ENCODE peak calls at places on chromosome 10, in six cellular contexts. One of them, this sample, is unnamed.

GRCh38 chr10:120700421-120700820 is 150.7 kb upstream of the WDR11 start:
- DNase-seq in stimulated activated naive B cell treated with anti-CD40 and anti-IgM and Interleukin-4, amounts not matched to agents 10 μg/mL and 1 μg/mL and 100 μg/mL, for 72 hours: no peak
- DNase-seq in H9: no peak
- DNase-seq in RKO: no peak
- DNase-seq in GM12891: no peak
- DNase-seq in GM19239: no peak
- DNase-seq in this sample: no peak

GRCh38 chr10:124743188-124744046 is 761 bp downstream of the FAM53B start:
- DNase-seq in stimulated activated naive B cell treated with anti-CD40 and anti-IgM and Interleukin-4, amounts not matched to agents 10 μg/mL and 1 μg/mL and 100 μg/mL, for 72 hours: no peak
- DNase-seq in H9: no peak
- DNase-seq in RKO: peak
- DNase-seq in GM12891: no peak
- DNase-seq in GM19239: no peak
- DNase-seq in this sample: no peak

GRCh38 chr10:70518695-70519094 is 40.1 kb downstream of the PALD1 start:
- DNase-seq in stimulated activated naive B cell treated with anti-CD40 and anti-IgM and Interleukin-4, amounts not matched to agents 10 μg/mL and 1 μg/mL and 100 μg/mL, for 72 hours: no peak
- DNase-seq in H9: no peak
- DNase-seq in RKO: peak
- DNase-seq in GM12891: no peak
- DNase-seq in GM19239: no peak
- DNase-seq in this sample: peak

GRCh38 chr10:33412261-33413092 is 78.0 kb upstream of the NRP1 start:
- DNase-seq in stimulated activated naive B cell treated with anti-CD40 and anti-IgM and Interleukin-4, amounts not matched to agents 10 μg/mL and 1 μg/mL and 100 μg/mL, for 72 hours: no peak
- DNase-seq in H9: no peak
- DNase-seq in RKO: peak
- DNase-seq in GM12891: no peak
- DNase-seq in GM19239: no peak
- DNase-seq in this sample: peak

GRCh38 chr10:88457680-88458079 is 125.4 kb downstream of the RNLS start:
- DNase-seq in stimulated activated naive B cell treated with anti-CD40 and anti-IgM and Interleukin-4, amounts not matched to agents 10 μg/mL and 1 μg/mL and 100 μg/mL, for 72 hours: no peak
- DNase-seq in H9: no peak
- DNase-seq in RKO: no peak
- DNase-seq in GM12891: no peak
- DNase-seq in GM19239: no peak
- DNase-seq in this sample: no peak

GRCh38 chr10:3538850-3539531 is 246.0 kb downstream of the KLF6 start:
- DNase-seq in stimulated activated naive B cell treated with anti-CD40 and anti-IgM and Interleukin-4, amounts not matched to agents 10 μg/mL and 1 μg/mL and 100 μg/mL, for 72 hours: no peak
- DNase-seq in H9: no peak
- DNase-seq in RKO: peak
- DNase-seq in GM12891: no peak
- DNase-seq in GM19239: no peak
- DNase-seq in this sample: peak

GRCh38 chr10:112785089-112785488 is 165.0 kb upstream of the TCF7L2 start:
- DNase-seq in stimulated activated naive B cell treated with anti-CD40 and anti-IgM and Interleukin-4, amounts not matched to agents 10 μg/mL and 1 μg/mL and 100 μg/mL, for 72 hours: no peak
- DNase-seq in H9: no peak
- DNase-seq in RKO: no peak
- DNase-seq in GM12891: no peak
- DNase-seq in GM19239: no peak
- DNase-seq in this sample: no peak

GRCh38 chr10:99421233-99421739 is 9.1 kb downstream of the GOT1 start:
- DNase-seq in stimulated activated naive B cell treated with anti-CD40 and anti-IgM and Interleukin-4, amounts not matched to agents 10 μg/mL and 1 μg/mL and 100 μg/mL, for 72 hours: no peak
- DNase-seq in H9: no peak
- DNase-seq in RKO: no peak
- DNase-seq in GM12891: no peak
- DNase-seq in GM19239: no peak
- DNase-seq in this sample: no peak

GRCh38 chr10:53403688-53404087 is 631.1 kb upstream of the MBL2 start:
- DNase-seq in stimulated activated naive B cell treated with anti-CD40 and anti-IgM and Interleukin-4, amounts not matched to agents 10 μg/mL and 1 μg/mL and 100 μg/mL, for 72 hours: no peak
- DNase-seq in H9: no peak
- DNase-seq in RKO: no peak
- DNase-seq in GM12891: no peak
- DNase-seq in GM19239: no peak
- DNase-seq in this sample: no peak

GRCh38 chr10:77943086-77943901 is 16.7 kb upstream of the DLG5 start:
- DNase-seq in stimulated activated naive B cell treated with anti-CD40 and anti-IgM and Interleukin-4, amounts not matched to agents 10 μg/mL and 1 μg/mL and 100 μg/mL, for 72 hours: no peak
- DNase-seq in H9: peak
- DNase-seq in RKO: peak
- DNase-seq in GM12891: no peak
- DNase-seq in GM19239: no peak
- DNase-seq in this sample: no peak

GRCh38 chr10:84838851-84839250 is 510.5 kb downstream of the CCSER2 start:
- DNase-seq in stimulated activated naive B cell treated with anti-CD40 and anti-IgM and Interleukin-4, amounts not matched to agents 10 μg/mL and 1 μg/mL and 100 μg/mL, for 72 hours: no peak
- DNase-seq in H9: no peak
- DNase-seq in RKO: no peak
- DNase-seq in GM12891: no peak
- DNase-seq in GM19239: no peak
- DNase-seq in this sample: no peak

GRCh38 chr10:119211625-119212441 is 4.5 kb downstream of the GRK5 start:
- DNase-seq in stimulated activated naive B cell treated with anti-CD40 and anti-IgM and Interleukin-4, amounts not matched to agents 10 μg/mL and 1 μg/mL and 100 μg/mL, for 72 hours: no peak
- DNase-seq in H9: no peak
- DNase-seq in RKO: no peak
- DNase-seq in GM12891: no peak
- DNase-seq in GM19239: no peak
- DNase-seq in this sample: no peak

GRCh38 chr10:21173964-21174669 is 277.0 kb upstream of the NEBL start:
- DNase-seq in stimulated activated naive B cell treated with anti-CD40 and anti-IgM and Interleukin-4, amounts not matched to agents 10 μg/mL and 1 μg/mL and 100 μg/mL, for 72 hours: no peak
- DNase-seq in H9: peak
- DNase-seq in RKO: no peak
- DNase-seq in GM12891: peak
- DNase-seq in GM19239: no peak
- DNase-seq in this sample: no peak

GRCh38 chr10:31947144-31947926 is 18.7 kb upstream of the ARHGAP12 start:
- DNase-seq in stimulated activated naive B cell treated with anti-CD40 and anti-IgM and Interleukin-4, amounts not matched to agents 10 μg/mL and 1 μg/mL and 100 μg/mL, for 72 hours: no peak
- DNase-seq in H9: no peak
- DNase-seq in RKO: peak
- DNase-seq in GM12891: no peak
- DNase-seq in GM19239: no peak
- DNase-seq in this sample: peak

GRCh38 chr10:59433720-59434428 is 71.5 kb upstream of the FAM13C start:
- DNase-seq in stimulated activated naive B cell treated with anti-CD40 and anti-IgM and Interleukin-4, amounts not matched to agents 10 μg/mL and 1 μg/mL and 100 μg/mL, for 72 hours: no peak
- DNase-seq in H9: no peak
- DNase-seq in RKO: no peak
- DNase-seq in GM12891: no peak
- DNase-seq in GM19239: no peak
- DNase-seq in this sample: no peak

GRCh38 chr10:51311232-51311631 is 236.9 kb downstream of the PRKG1 start:
- DNase-seq in stimulated activated naive B cell treated with anti-CD40 and anti-IgM and Interleukin-4, amounts not matched to agents 10 μg/mL and 1 μg/mL and 100 μg/mL, for 72 hours: no peak
- DNase-seq in H9: no peak
- DNase-seq in RKO: no peak
- DNase-seq in GM12891: no peak
- DNase-seq in GM19239: no peak
- DNase-seq in this sample: no peak

GRCh38 chr10:128498378-128498730 is 372.1 kb upstream of the MKI67 start:
- DNase-seq in stimulated activated naive B cell treated with anti-CD40 and anti-IgM and Interleukin-4, amounts not matched to agents 10 μg/mL and 1 μg/mL and 100 μg/mL, for 72 hours: no peak
- DNase-seq in H9: no peak
- DNase-seq in RKO: no peak
- DNase-seq in GM12891: no peak
- DNase-seq in GM19239: no peak
- DNase-seq in this sample: no peak

GRCh38 chr10:1211844-1212570 is 155.8 kb downstream of the WDR37 start:
- DNase-seq in stimulated activated naive B cell treated with anti-CD40 and anti-IgM and Interleukin-4, amounts not matched to agents 10 μg/mL and 1 μg/mL and 100 μg/mL, for 72 hours: no peak
- DNase-seq in H9: no peak
- DNase-seq in RKO: no peak
- DNase-seq in GM12891: no peak
- DNase-seq in GM19239: no peak
- DNase-seq in this sample: no peak

GRCh38 chr10:103510791-103511757 is 17.6 kb downstream of the NEURL1 start:
- DNase-seq in stimulated activated naive B cell treated with anti-CD40 and anti-IgM and Interleukin-4, amounts not matched to agents 10 μg/mL and 1 μg/mL and 100 μg/mL, for 72 hours: no peak
- DNase-seq in H9: peak
- DNase-seq in RKO: no peak
- DNase-seq in GM12891: no peak
- DNase-seq in GM19239: no peak
- DNase-seq in this sample: no peak

GRCh38 chr10:79084972-79085597 is 16.3 kb downstream of the ZMIZ1 start:
- DNase-seq in stimulated activated naive B cell treated with anti-CD40 and anti-IgM and Interleukin-4, amounts not matched to agents 10 μg/mL and 1 μg/mL and 100 μg/mL, for 72 hours: peak
- DNase-seq in H9: no peak
- DNase-seq in RKO: no peak
- DNase-seq in GM12891: no peak
- DNase-seq in GM19239: no peak
- DNase-seq in this sample: no peak

GRCh38 chr10:118045154-118045841 is 1.4 kb downstream of the RAB11FIP2 start:
- DNase-seq in stimulated activated naive B cell treated with anti-CD40 and anti-IgM and Interleukin-4, amounts not matched to agents 10 μg/mL and 1 μg/mL and 100 μg/mL, for 72 hours: no peak
- DNase-seq in H9: no peak
- DNase-seq in RKO: peak
- DNase-seq in GM12891: no peak
- DNase-seq in GM19239: no peak
- DNase-seq in this sample: no peak

GRCh38 chr10:69456880-69457693 is 5.8 kb downstream of the TSPAN15 start:
- DNase-seq in stimulated activated naive B cell treated with anti-CD40 and anti-IgM and Interleukin-4, amounts not matched to agents 10 μg/mL and 1 μg/mL and 100 μg/mL, for 72 hours: no peak
- DNase-seq in H9: no peak
- DNase-seq in RKO: peak
- DNase-seq in GM12891: no peak
- DNase-seq in GM19239: no peak
- DNase-seq in this sample: no peak

GRCh38 chr10:114172241-114172640 is 1.8 kb downstream of the CCDC186 start:
- DNase-seq in stimulated activated naive B cell treated with anti-CD40 and anti-IgM and Interleukin-4, amounts not matched to agents 10 μg/mL and 1 μg/mL and 100 μg/mL, for 72 hours: no peak
- DNase-seq in H9: no peak
- DNase-seq in RKO: no peak
- DNase-seq in GM12891: no peak
- DNase-seq in GM19239: no peak
- DNase-seq in this sample: no peak

GRCh38 chr10:92502296-92502695 is 71.6 kb downstream of the IDE start:
- DNase-seq in stimulated activated naive B cell treated with anti-CD40 and anti-IgM and Interleukin-4, amounts not matched to agents 10 μg/mL and 1 μg/mL and 100 μg/mL, for 72 hours: no peak
- DNase-seq in H9: no peak
- DNase-seq in RKO: no peak
- DNase-seq in GM12891: no peak
- DNase-seq in GM19239: no peak
- DNase-seq in this sample: no peak

GRCh38 chr10:72010234-72010992 is 46.2 kb downstream of the CHST3 start:
- DNase-seq in stimulated activated naive B cell treated with anti-CD40 and anti-IgM and Interleukin-4, amounts not matched to agents 10 μg/mL and 1 μg/mL and 100 μg/mL, for 72 hours: no peak
- DNase-seq in H9: no peak
- DNase-seq in RKO: no peak
- DNase-seq in GM12891: no peak
- DNase-seq in GM19239: no peak
- DNase-seq in this sample: no peak

GRCh38 chr10:12111528-12111927 is 17.9 kb upstream of the SEC61A2 start:
- DNase-seq in stimulated activated naive B cell treated with anti-CD40 and anti-IgM and Interleukin-4, amounts not matched to agents 10 μg/mL and 1 μg/mL and 100 μg/mL, for 72 hours: no peak
- DNase-seq in H9: no peak
- DNase-seq in RKO: no peak
- DNase-seq in GM12891: no peak
- DNase-seq in GM19239: no peak
- DNase-seq in this sample: no peak

GRCh38 chr10:132585732-132586722 is 48.4 kb downstream of the INPP5A start:
- DNase-seq in stimulated activated naive B cell treated with anti-CD40 and anti-IgM and Interleukin-4, amounts not matched to agents 10 μg/mL and 1 μg/mL and 100 μg/mL, for 72 hours: peak
- DNase-seq in H9: no peak
- DNase-seq in RKO: no peak
- DNase-seq in GM12891: no peak
- DNase-seq in GM19239: no peak
- DNase-seq in this sample: no peak

GRCh38 chr10:85641479-85641967 is 725.1 kb downstream of the GRID1 start:
- DNase-seq in stimulated activated naive B cell treated with anti-CD40 and anti-IgM and Interleukin-4, amounts not matched to agents 10 μg/mL and 1 μg/mL and 100 μg/mL, for 72 hours: no peak
- DNase-seq in H9: no peak
- DNase-seq in RKO: no peak
- DNase-seq in GM12891: no peak
- DNase-seq in GM19239: no peak
- DNase-seq in this sample: no peak

GRCh38 chr10:80464557-80465466 is 10.7 kb downstream of the TSPAN14 start:
- DNase-seq in stimulated activated naive B cell treated with anti-CD40 and anti-IgM and Interleukin-4, amounts not matched to agents 10 μg/mL and 1 μg/mL and 100 μg/mL, for 72 hours: no peak
- DNase-seq in H9: peak
- DNase-seq in RKO: no peak
- DNase-seq in GM12891: no peak
- DNase-seq in GM19239: no peak
- DNase-seq in this sample: no peak

GRCh38 chr10:75475470-75476182 is 44.2 kb downstream of the LRMDA start:
- DNase-seq in stimulated activated naive B cell treated with anti-CD40 and anti-IgM and Interleukin-4, amounts not matched to agents 10 μg/mL and 1 μg/mL and 100 μg/mL, for 72 hours: no peak
- DNase-seq in H9: peak
- DNase-seq in RKO: no peak
- DNase-seq in GM12891: no peak
- DNase-seq in GM19239: no peak
- DNase-seq in this sample: peak

GRCh38 chr10:59337254-59337653 is 25.1 kb downstream of the FAM13C start:
- DNase-seq in stimulated activated naive B cell treated with anti-CD40 and anti-IgM and Interleukin-4, amounts not matched to agents 10 μg/mL and 1 μg/mL and 100 μg/mL, for 72 hours: no peak
- DNase-seq in H9: no peak
- DNase-seq in RKO: no peak
- DNase-seq in GM12891: no peak
- DNase-seq in GM19239: no peak
- DNase-seq in this sample: peak

GRCh38 chr10:62043493-62043938 is 142.0 kb downstream of the ARID5B start:
- DNase-seq in stimulated activated naive B cell treated with anti-CD40 and anti-IgM and Interleukin-4, amounts not matched to agents 10 μg/mL and 1 μg/mL and 100 μg/mL, for 72 hours: no peak
- DNase-seq in H9: no peak
- DNase-seq in RKO: no peak
- DNase-seq in GM12891: no peak
- DNase-seq in GM19239: no peak
- DNase-seq in this sample: no peak

GRCh38 chr10:58518775-58519174 is 6.1 kb downstream of the BICC1 start:
- DNase-seq in stimulated activated naive B cell treated with anti-CD40 and anti-IgM and Interleukin-4, amounts not matched to agents 10 μg/mL and 1 μg/mL and 100 μg/mL, for 72 hours: no peak
- DNase-seq in H9: no peak
- DNase-seq in RKO: no peak
- DNase-seq in GM12891: no peak
- DNase-seq in GM19239: no peak
- DNase-seq in this sample: no peak

GRCh38 chr10:98265403-98266378 is 2.3 kb downstream of the LOXL4 start:
- DNase-seq in stimulated activated naive B cell treated with anti-CD40 and anti-IgM and Interleukin-4, amounts not matched to agents 10 μg/mL and 1 μg/mL and 100 μg/mL, for 72 hours: no peak
- DNase-seq in H9: no peak
- DNase-seq in RKO: no peak
- DNase-seq in GM12891: no peak
- DNase-seq in GM19239: no peak
- DNase-seq in this sample: no peak

GRCh38 chr10:93573051-93573909 is 6.8 kb downstream of the FFAR4 start:
- DNase-seq in stimulated activated naive B cell treated with anti-CD40 and anti-IgM and Interleukin-4, amounts not matched to agents 10 μg/mL and 1 μg/mL and 100 μg/mL, for 72 hours: no peak
- DNase-seq in H9: no peak
- DNase-seq in RKO: no peak
- DNase-seq in GM12891: no peak
- DNase-seq in GM19239: no peak
- DNase-seq in this sample: no peak

GRCh38 chr10:27513451-27514191 is 9.5 kb downstream of the RAB18 start:
- DNase-seq in stimulated activated naive B cell treated with anti-CD40 and anti-IgM and Interleukin-4, amounts not matched to agents 10 μg/mL and 1 μg/mL and 100 μg/mL, for 72 hours: no peak
- DNase-seq in H9: no peak
- DNase-seq in RKO: no peak
- DNase-seq in GM12891: no peak
- DNase-seq in GM19239: no peak
- DNase-seq in this sample: no peak

GRCh38 chr10:124007102-124007772 is 86.2 kb downstream of the CHST15 start:
- DNase-seq in stimulated activated naive B cell treated with anti-CD40 and anti-IgM and Interleukin-4, amounts not matched to agents 10 μg/mL and 1 μg/mL and 100 μg/mL, for 72 hours: no peak
- DNase-seq in H9: peak
- DNase-seq in RKO: no peak
- DNase-seq in GM12891: no peak
- DNase-seq in GM19239: no peak
- DNase-seq in this sample: no peak

GRCh38 chr10:73248259-73248724 is 1.2 kb upstream of the DNAJC9 start:
- DNase-seq in stimulated activated naive B cell treated with anti-CD40 and anti-IgM and Interleukin-4, amounts not matched to agents 10 μg/mL and 1 μg/mL and 100 μg/mL, for 72 hours: no peak
- DNase-seq in H9: no peak
- DNase-seq in RKO: peak
- DNase-seq in GM12891: no peak
- DNase-seq in GM19239: no peak
- DNase-seq in this sample: no peak

GRCh38 chr10:102324061-102324460 is 71.4 kb upstream of the NFKB2 start:
- DNase-seq in stimulated activated naive B cell treated with anti-CD40 and anti-IgM and Interleukin-4, amounts not matched to agents 10 μg/mL and 1 μg/mL and 100 μg/mL, for 72 hours: no peak
- DNase-seq in H9: no peak
- DNase-seq in RKO: no peak
- DNase-seq in GM12891: no peak
- DNase-seq in GM19239: no peak
- DNase-seq in this sample: no peak